ENCODE peak calls at places on chromosome 12, in ten cellular contexts. B is NB4; L is pancreas; T is lower leg skin; F is CD8-positive, alpha-beta T cell; K is heart left ventricle; J is HFF-Myc; X is stomach; Q is lower lobe of right lung; U is astrocyte of the cerebellum. H is an unnamed sample.

GRCh38 chr12:65740873-65741600 is 83.2 kb upstream of the HMGA2 start:
- DNase-seq in B (peak; percentile 90), L (peak; percentile 84), T (peak; percentile 56), F (peak; percentile 18), K (peak; percentile 78), J (no peak), X (peak; percentile 83), Q (peak; percentile 70), U (peak; percentile 55), H (peak; percentile 49)

GRCh38 chr12:124682425-124683329 is 115.3 kb upstream of the NCOR2 start:
- DNase-seq in B (no peak), L (no peak), T (no peak), F (no peak), K (no peak), J (no peak), X (no peak), Q (no peak), U (no peak), H (no peak)

GRCh38 chr12:2812290-2813213 is at the start of gene ITFG2:
- DNase-seq in B (peak; percentile 97), L (peak; percentile 97), T (peak; percentile 99), F (peak; percentile 90), K (peak; percentile 100), J (peak; percentile 93), X (peak; percentile 99), Q (peak; percentile 100), U (peak; percentile 95), H (peak; percentile 88)

GRCh38 chr12:52871291-52871961 is 22.6 kb upstream of the KRT78 start:
- DNase-seq in B (no peak), L (no peak), T (peak; percentile 83), F (no peak), K (no peak), J (no peak), X (peak; percentile 39), Q (no peak), U (no peak), H (no peak)

GRCh38 chr12:14905269-14906004 is 19.8 kb upstream of the MGP start:
- DNase-seq in B (no peak), L (no peak), T (no peak), F (no peak), K (peak; percentile 41), J (no peak), X (no peak), Q (no peak), U (no peak), H (no peak)

GRCh38 chr12:28378749-28379148 is 188.5 kb downstream of the CCDC91 start:
- DNase-seq in B (peak; percentile 6), L (no peak), T (no peak), F (no peak), K (no peak), J (peak; percentile 10), X (no peak), Q (no peak), U (peak; percentile 97), H (no peak)

GRCh38 chr12:15364221-15365170 is 42.2 kb downstream of the PTPRO start:
- DNase-seq in B (no peak), L (no peak), T (no peak), F (no peak), K (no peak), J (no peak), X (no peak), Q (no peak), U (peak; percentile 26), H (no peak)

GRCh38 chr12:32302218-32302826 is 97.0 kb upstream of the FGD4 start:
- DNase-seq in B (peak; percentile 45), L (no peak), T (no peak), F (no peak), K (no peak), J (no peak), X (no peak), Q (no peak), U (no peak), H (peak; percentile 21)

GRCh38 chr12:88342434-88342833 is 200.3 kb downstream of the TMTC3 start:
- DNase-seq in B (no peak), L (no peak), T (no peak), F (no peak), K (no peak), J (no peak), X (no peak), Q (no peak), U (no peak), H (no peak)

GRCh38 chr12:25131270-25131669 is 63.7 kb downstream of the DNAI7 start:
- DNase-seq in B (no peak), L (no peak), T (no peak), F (no peak), K (no peak), J (no peak), X (no peak), Q (no peak), U (no peak), H (no peak)

GRCh38 chr12:25126086-25126485 is 68.9 kb downstream of the DNAI7 start:
- DNase-seq in B (no peak), L (no peak), T (no peak), F (no peak), K (no peak), J (no peak), X (no peak), Q (no peak), U (no peak), H (no peak)

GRCh38 chr12:25135531-25136154 is 59.3 kb downstream of the DNAI7 start:
- DNase-seq in B (peak; percentile 38), L (no peak), T (peak; percentile 28), F (no peak), K (no peak), J (no peak), X (no peak), Q (no peak), U (no peak), H (no peak)

DNA sequence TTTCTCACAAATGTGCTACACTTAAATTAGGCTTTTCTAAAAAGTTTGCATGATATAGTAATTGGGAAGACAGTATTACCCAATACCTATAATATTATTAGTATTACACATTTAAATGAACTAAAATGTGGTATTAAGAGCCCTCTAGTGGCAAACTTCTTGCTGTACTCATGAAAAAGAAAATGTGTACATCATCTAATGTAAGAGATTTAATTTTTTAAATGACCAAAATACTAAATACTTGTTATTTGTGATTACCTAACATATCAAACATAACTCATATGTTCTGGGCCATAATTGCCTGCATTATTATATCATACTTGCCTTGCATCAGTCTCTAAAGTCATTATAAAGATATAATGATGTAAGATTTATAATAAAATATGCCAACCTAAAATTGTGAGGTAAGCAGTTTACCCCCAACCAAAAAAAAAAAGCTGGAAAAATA is 64.2 kb downstream of the DNAI7 start:
- DNase-seq in B (peak; percentile 67), L (no peak), T (no peak), F (no peak), K (no peak), J (no peak), X (no peak), Q (no peak), U (peak; percentile 19), H (no peak)
- TF ChIP-seq CTCF in B (peak; percentile 51), L (peak; percentile 59), T (no peak), F (peak; percentile 86), K (peak; percentile 63), J (peak; percentile 28), X (peak; percentile 46), Q (peak; percentile 73), U (peak; percentile 24), H (no peak)

GRCh38 chr12:130862161-130862560 is 9.7 kb upstream of the RAN start:
- DNase-seq in B (no peak), L (no peak), T (no peak), F (no peak), K (no peak), J (no peak), X (no peak), Q (no peak), U (no peak), H (no peak)

GRCh38 chr12:130859128-130859527 is 12.7 kb upstream of the RAN start:
- DNase-seq in B (no peak), L (no peak), T (no peak), F (no peak), K (no peak), J (no peak), X (no peak), Q (no peak), U (no peak), H (no peak)

GRCh38 chr12:130856088-130856487 is 15.8 kb upstream of the RAN start:
- DNase-seq in B (no peak), L (no peak), T (no peak), F (no peak), K (no peak), J (no peak), X (no peak), Q (no peak), U (no peak), H (no peak)

GRCh38 chr12:130860311-130860710 is 11.6 kb upstream of the RAN start:
- DNase-seq in B (no peak), L (no peak), T (no peak), F (no peak), K (no peak), J (no peak), X (no peak), Q (no peak), U (no peak), H (no peak)

GRCh38 chr12:130858084-130858483 is 13.8 kb upstream of the RAN start:
- DNase-seq in B (no peak), L (no peak), T (no peak), F (no peak), K (no peak), J (no peak), X (no peak), Q (no peak), U (no peak), H (no peak)
- TF ChIP-seq CTCF in B (no peak), L (no peak), T (no peak), F (no peak), K (no peak), J (peak; percentile 7), X (no peak), Q (no peak), U (no peak), H (no peak)

GRCh38 chr12:112170376-112170775 is 45.0 kb downstream of the TRAFD1 start:
- DNase-seq in B (peak; percentile 67), L (no peak), T (no peak), F (peak; percentile 15), K (peak; percentile 49), J (no peak), X (no peak), Q (no peak), U (no peak), H (no peak)
- TF ChIP-seq CTCF in B (peak; percentile 85), L (no peak), T (no peak), F (no peak), K (peak; percentile 16), J (peak; percentile 63), X (no peak), Q (peak; percentile 45), U (peak; percentile 46), H (no peak)

DNA sequence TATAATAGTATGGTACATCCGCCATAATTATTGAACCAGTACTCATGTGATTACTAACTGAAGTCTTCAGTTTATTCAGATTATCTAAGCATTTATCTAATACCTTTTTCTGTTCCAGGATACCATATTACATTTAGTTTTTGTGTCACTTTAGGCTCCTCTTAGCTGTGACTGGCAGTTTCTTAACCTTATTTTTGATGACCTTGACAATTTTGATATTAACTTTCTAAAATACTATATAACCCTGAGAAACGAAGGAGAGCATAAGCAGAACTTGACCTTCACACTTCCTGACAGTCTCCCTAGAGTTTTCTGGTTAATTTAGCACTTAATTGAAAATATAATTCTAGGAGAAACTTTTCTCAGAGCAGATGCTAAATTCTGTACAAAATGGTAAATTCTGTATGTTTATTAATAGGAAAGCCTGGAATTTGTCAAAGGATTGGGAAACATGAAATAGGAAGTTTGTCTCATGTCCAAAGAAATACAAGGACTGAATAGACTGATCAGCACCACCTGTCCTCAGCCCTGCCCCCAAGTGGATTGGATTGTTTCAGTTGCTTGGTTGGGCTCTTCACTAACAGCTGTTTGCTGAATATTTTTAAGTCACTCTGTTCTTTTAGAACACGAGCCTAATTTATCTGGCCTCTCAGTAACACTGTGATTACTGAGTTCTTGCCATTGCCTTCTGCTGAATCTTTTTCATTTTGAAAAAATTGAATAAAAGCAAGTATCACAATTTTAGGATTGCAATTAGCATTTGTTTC is 6.0 kb downstream of the BICDL1 start:
- DNase-seq in B (no peak), L (no peak), T (no peak), F (no peak), K (no peak), J (no peak), X (no peak), Q (no peak), U (no peak), H (no peak)
- TF ChIP-seq CTCF in B (no peak), L (no peak), T (no peak), F (no peak), K (no peak), J (no peak), X (no peak), Q (no peak), U (no peak), H (no peak)

H was measured in activated B cell treated with CpG ODN at 0.5 μM for 24 hours.